ENCODE peak calls at places on chromosomes 2 and 18, in seven cellular contexts. C, B, Q, G, T, Z and E are unnamed samples.

GRCh38 chr2:236211281-236211680 is 43.1 kb upstream of the GBX2 start:
- DNase-seq in C (no peak), B (no peak), Q (no peak), G (no peak), T (no peak), Z (no peak), E (no peak)

GRCh38 chr18:48901145-48902022 is 49.4 kb downstream of the SMAD7 start:
- DNase-seq in C (no peak), B (no peak), Q (no peak), G (no peak), T (no peak), Z (no peak), E (no peak)

GRCh38 chr2:44135771-44136170 is 32.9 kb upstream of the PPM1B start:
- DNase-seq in C (no peak), B (no peak), Q (no peak), G (no peak), T (no peak), Z (no peak), E (peak)

GRCh38 chr2:217934321-217935131 is 68.3 kb downstream of the TNS1 start:
- DNase-seq in C (no peak), B (peak), Q (no peak), G (no peak), T (no peak), Z (no peak), E (no peak)

GRCh38 chr2:77397763-77398162 is 124.4 kb downstream of the LRRTM4 start:
- DNase-seq in C (no peak), B (no peak), Q (no peak), G (no peak), T (no peak), Z (no peak), E (no peak)

GRCh38 chr2:46943881-46944798 is 28.5 kb upstream of the MCFD2 start:
- DNase-seq in C (peak), B (no peak), Q (no peak), G (no peak), T (no peak), Z (no peak), E (no peak)

GRCh38 chr2:210895132-210895531 is 338.7 kb downstream of the CPS1 start:
- DNase-seq in C (no peak), B (no peak), Q (no peak), G (no peak), T (peak), Z (no peak), E (peak)

GRCh38 chr2:84492571-84492970 is 23.7 kb upstream of the DNAH6 start:
- DNase-seq in C (no peak), B (no peak), Q (no peak), G (no peak), T (no peak), Z (no peak), E (peak)